ENCODE peak calls at places on chromosomes 5 and 9, in ten cellular contexts. C is right lobe of liver; G is IMR-90; F is cardiac muscle cell; O is CD8-positive, alpha-beta T cell; U is lung; V is aorta; E is tibial artery; W is GM23338; K is fibroblast of lung. P is an unnamed sample.

GRCh38 chr5:176612008-176612407 is 2.1 kb upstream of the GPRIN1 start:
- DNase-seq in C (no peak), G (no peak), F (no peak), O (no peak), U (no peak), V (no peak), E (no peak), W (no peak), K (no peak), P (no peak)

GRCh38 chr9:124357591-124358361 is 57.5 kb downstream of the PSMB7 start:
- DNase-seq in C (no peak), G (no peak), F (no peak), O (no peak), U (no peak), V (no peak), E (no peak), W (peak; percentile 66), K (no peak), P (peak; percentile 9)

GRCh38 chr9:100379862-100380261 is 27.1 kb upstream of the TEX10 start:
- DNase-seq in C (no peak), G (peak; percentile 77), F (no peak), O (no peak), U (no peak), V (no peak), E (no peak), W (no peak), K (peak; percentile 67), P (no peak)

GRCh38 chr5:132411382-132411925 is 41.9 kb downstream of the SLC22A5 start:
- DNase-seq in C (peak; percentile 38), G (no peak), F (no peak), O (peak; percentile 47), U (no peak), V (no peak), E (no peak), W (no peak), K (no peak), P (peak; percentile 93)

GRCh38 chr5:102312586-102312985 is 16.5 kb upstream of the SLCO4C1 start:
- DNase-seq in C (no peak), G (no peak), F (no peak), O (no peak), U (no peak), V (no peak), E (no peak), W (no peak), K (no peak), P (no peak)

GRCh38 chr5:66516535-66516934 is 79.7 kb upstream of the MAST4 start:
- DNase-seq in C (no peak), G (no peak), F (no peak), O (no peak), U (no peak), V (no peak), E (no peak), W (no peak), K (no peak), P (no peak)

GRCh38 chr9:127642047-127642740 is 30.1 kb downstream of the STXBP1 start:
- DNase-seq in C (no peak), G (no peak), F (no peak), O (no peak), U (no peak), V (no peak), E (no peak), W (no peak), K (no peak), P (no peak)

GRCh38 chr5:127723571-127723970 is 20.4 kb downstream of the CCDC192 start:
- DNase-seq in C (no peak), G (no peak), F (no peak), O (no peak), U (peak; percentile 60), V (no peak), E (peak; percentile 51), W (no peak), K (peak; percentile 38), P (no peak)

GRCh38 chr9:5721279-5722087 is 92.6 kb downstream of the RIC1 start:
- DNase-seq in C (no peak), G (no peak), F (no peak), O (no peak), U (no peak), V (no peak), E (no peak), W (no peak), K (no peak), P (no peak)

GRCh38 chr5:137254153-137254552 is 245.0 kb downstream of the SPOCK1 start:
- DNase-seq in C (no peak), G (peak; percentile 19), F (no peak), O (no peak), U (no peak), V (no peak), E (no peak), W (no peak), K (no peak), P (no peak)

GRCh38 chr9:127520941-127521918 is 69.9 kb downstream of the LRSAM1 start:
- DNase-seq in C (peak; percentile 47), G (peak; percentile 83), F (no peak), O (no peak), U (no peak), V (peak; percentile 59), E (no peak), W (peak; percentile 68), K (peak; percentile 83), P (no peak)

GRCh38 chr9:2745560-2746380 is 28.5 kb downstream of the KCNV2 start:
- DNase-seq in C (no peak), G (no peak), F (no peak), O (no peak), U (no peak), V (no peak), E (no peak), W (no peak), K (no peak), P (no peak)

GRCh38 chr5:120599576-120599975 is 135.5 kb downstream of the PRR16 start:
- DNase-seq in C (no peak), G (peak; percentile 84), F (no peak), O (no peak), U (no peak), V (no peak), E (no peak), W (no peak), K (peak; percentile 90), P (no peak)

GRCh38 chr9:16501098-16501663 is 369.3 kb downstream of the BNC2 start:
- DNase-seq in C (no peak), G (peak; percentile 77), F (no peak), O (no peak), U (no peak), V (no peak), E (no peak), W (no peak), K (peak; percentile 58), P (no peak)

GRCh38 chr5:177130211-177131018 is 3.2 kb upstream of the NSD1 start:
- DNase-seq in C (no peak), G (peak; percentile 53), F (no peak), O (no peak), U (no peak), V (peak; percentile 29), E (no peak), W (peak; percentile 60), K (no peak), P (no peak)

GRCh38 chr9:109463924-109464625 is 34.0 kb downstream of the PTPN3 start:
- DNase-seq in C (no peak), G (no peak), F (no peak), O (no peak), U (no peak), V (no peak), E (no peak), W (no peak), K (no peak), P (no peak)

GRCh38 chr5:128074171-128074570 is 9.4 kb upstream of the SLC12A2 start:
- DNase-seq in C (no peak), G (no peak), F (no peak), O (no peak), U (no peak), V (no peak), E (no peak), W (no peak), K (no peak), P (no peak)

GRCh38 chr5:89595065-89595464 is 712.1 kb upstream of the MEF2C start:
- DNase-seq in C (no peak), G (no peak), F (no peak), O (no peak), U (no peak), V (no peak), E (no peak), W (no peak), K (no peak), P (no peak)

GRCh38 chr9:30628915-30629564 is 1755.4 kb upstream of the ACO1 start:
- DNase-seq in C (no peak), G (no peak), F (no peak), O (no peak), U (no peak), V (no peak), E (no peak), W (no peak), K (no peak), P (no peak)

GRCh38 chr9:30630459-30630858 is 1754.0 kb upstream of the ACO1 start:
- DNase-seq in C (no peak), G (no peak), F (no peak), O (no peak), U (no peak), V (no peak), E (no peak), W (peak; percentile 32), K (no peak), P (no peak)
- H3K27ac ChIP-seq in C (no peak overlapping the region), G (no peak overlapping the region), F (no peak overlapping the region), O (no peak overlapping the region), U (no peak overlapping the region), V (no peak overlapping the region), E (no peak overlapping the region), W (no peak overlapping the region), K (no peak overlapping the region), P (no peak overlapping the region)

GRCh38 chr5:124203308-124203707 is 543.1 kb downstream of the ZNF608 start:
- DNase-seq in C (no peak), G (no peak), F (no peak), O (no peak), U (no peak), V (no peak), E (no peak), W (no peak), K (no peak), P (no peak)
- H3K4me1 ChIP-seq in C (no peaks in the 10 kb centered on the region), G (no peaks in the 10 kb centered on the region), F (no peaks in the 10 kb centered on the region), O (no peaks in the 10 kb centered on the region), U (no peaks in the 10 kb centered on the region), V (no peaks in the 10 kb centered on the region), E (no peaks in the 10 kb centered on the region), W (no peaks in the 10 kb centered on the region), K (no peaks in the 10 kb centered on the region), P (no peaks in the 10 kb centered on the region)

GRCh38 chr5:98330871-98331270 is 442.6 kb upstream of the RGMB start:
- DNase-seq in C (no peak), G (no peak), F (no peak), O (no peak), U (no peak), V (no peak), E (no peak), W (no peak), K (no peak), P (no peak)
- H3K27ac ChIP-seq in C (no peak overlapping the region), G (no peak overlapping the region), F (no peak overlapping the region), O (no peak overlapping the region), U (no peak overlapping the region), V (no peak overlapping the region), E (no peak overlapping the region), W (no peak overlapping the region), K (no peak overlapping the region), P (no peak overlapping the region)

DNA sequence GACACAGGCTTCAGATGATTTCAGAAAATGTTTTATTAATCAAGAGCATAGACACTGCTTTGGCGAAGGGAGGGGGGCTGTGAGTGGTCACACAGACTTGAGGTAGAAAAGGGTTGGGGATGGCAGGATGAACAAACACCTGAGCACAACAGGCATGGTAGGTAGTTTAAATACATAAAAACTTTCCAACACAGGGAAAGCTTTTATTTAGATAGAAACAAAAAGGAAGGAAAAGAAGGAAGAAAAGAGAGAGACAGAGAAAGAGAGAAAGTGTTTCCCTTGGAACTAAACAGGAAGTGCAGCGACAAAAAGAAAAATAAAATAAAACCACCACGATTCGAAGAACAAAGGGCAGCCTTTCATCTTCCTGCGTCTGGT is 3.1 kb downstream of the HAND1 start:
- DNase-seq in C (no peak), G (no peak), F (no peak), O (no peak), U (no peak), V (no peak), E (no peak), W (peak; percentile 14), K (no peak), P (no peak)
- H3K4me1 ChIP-seq in C (no peaks in the 10 kb centered on the region), G (peaks cover 4% of the 10 kb centered on the region), F (peaks cover 39% of the 10 kb centered on the region), O (peaks cover 63% of the 10 kb centered on the region), U (no peaks in the 10 kb centered on the region), V (no peaks in the 10 kb centered on the region), E (peaks cover 47% of the 10 kb centered on the region), W (peaks cover 68% of the 10 kb centered on the region), K (no peaks in the 10 kb centered on the region), P (peaks cover 69% of the 10 kb centered on the region)